ENCODE peak calls at places on chromosomes 13 and 19, in six cellular contexts. Q, G, M, E, Y and L are unnamed samples.

GRCh38 chr19:18460313-18460712 is 22.4 kb upstream of the ISYNA1 start:
- DNase-seq in Q (no peak), G (no peak), M (peak), E (no peak), Y (no peak), L (no peak)

GRCh38 chr13:98445340-98446233 is 131.3 kb downstream of the STK24 start:
- DNase-seq in Q (peak), G (peak), M (peak), E (peak), Y (no peak), L (peak)

GRCh38 chr19:18340990-18341868 is 831 bp downstream of the PGPEP1 start:
- DNase-seq in Q (peak), G (peak), M (peak), E (no peak), Y (no peak), L (peak)

GRCh38 chr19:46224773-46225172 is 4.8 kb upstream of the IGFL1 start:
- DNase-seq in Q (no peak), G (no peak), M (no peak), E (no peak), Y (no peak), L (no peak)

GRCh38 chr13:24741016-24741662 is 22.8 kb upstream of the RNF17 start:
- DNase-seq in Q (peak), G (peak), M (peak), E (no peak), Y (no peak), L (no peak)

GRCh38 chr13:32650705-32651311 is 64.6 kb downstream of the PDS5B start:
- DNase-seq in Q (peak), G (peak), M (peak), E (no peak), Y (no peak), L (peak)

GRCh38 chr19:6668696-6669095 is 1.3 kb downstream of the TNFSF14 start:
- DNase-seq in Q (no peak), G (no peak), M (no peak), E (no peak), Y (no peak), L (no peak)

GRCh38 chr13:98927954-98928927 is 49.6 kb downstream of the DOCK9 start:
- DNase-seq in Q (no peak), G (no peak), M (peak), E (no peak), Y (peak), L (no peak)

GRCh38 chr13:99983401-99984133 is 2.0 kb downstream of the ZIC2 start:
- DNase-seq in Q (peak), G (no peak), M (peak), E (no peak), Y (no peak), L (no peak)

GRCh38 chr13:110912651-110913051 is 2.2 kb downstream of the ANKRD10 start:
- DNase-seq in Q (no peak), G (no peak), M (peak), E (no peak), Y (no peak), L (peak)